ENCODE peak calls at places on chromosomes 5 and 9, in five cellular contexts. B is A549, Z is SK-N-SH, G is spleen, M is right cardiac atrium. H is an unnamed sample.

GRCh38 chr9:129242191-129242953 is 64.3 kb upstream of the IER5L start:
- DNase-seq in B (no peak), Z (no peak), G (peak; percentile 61), M (peak; percentile 42), H (peak; percentile 10)

GRCh38 chr5:153792305-153792704 is 246.4 kb downstream of the FAM114A2 start:
- DNase-seq in B (no peak), Z (no peak), G (no peak), M (no peak), H (no peak)

GRCh38 chr5:72021651-72022357 is 85.5 kb upstream of the MAP1B start:
- DNase-seq in B (no peak), Z (no peak), G (no peak), M (no peak), H (no peak)

GRCh38 chr5:159094745-159095144 is 5.0 kb downstream of the EBF1 start:
- DNase-seq in B (peak; percentile 73), Z (peak; percentile 57), G (peak; percentile 81), M (peak; percentile 91), H (peak; percentile 81)

GRCh38 chr5:135188233-135188909 is 154.3 kb upstream of the PITX1 start:
- DNase-seq in B (no peak), Z (no peak), G (no peak), M (no peak), H (no peak)

GRCh38 chr9:83062011-83062652 is 810 bp downstream of the RASEF start:
- DNase-seq in B (peak; percentile 62), Z (peak; percentile 65), G (no peak), M (no peak), H (no peak)

GRCh38 chr5:34008721-34009120 is 871 bp upstream of the AMACR start:
- DNase-seq in B (no peak), Z (no peak), G (no peak), M (no peak), H (no peak)

GRCh38 chr5:23704176-23704855 is 196.9 kb downstream of the PRDM9 start:
- DNase-seq in B (no peak), Z (no peak), G (no peak), M (no peak), H (no peak)

GRCh38 chr5:143192191-143192880 is 211.2 kb downstream of the NR3C1 start:
- DNase-seq in B (no peak), Z (no peak), G (no peak), M (no peak), H (no peak)

GRCh38 chr5:72465601-72466563 is 41.3 kb downstream of the ZNF366 start:
- DNase-seq in B (no peak), Z (no peak), G (no peak), M (no peak), H (no peak)

GRCh38 chr9:129962889-129963703 is 79.9 kb downstream of the FNBP1 start:
- DNase-seq in B (no peak), Z (no peak), G (peak; percentile 85), M (peak; percentile 65), H (no peak)

GRCh38 chr5:93252165-93252564 is 328.9 kb downstream of the NR2F1-AS1 start:
- DNase-seq in B (no peak), Z (no peak), G (no peak), M (no peak), H (no peak)

GRCh38 chr9:110575169-110575568 is 4.4 kb downstream of the SVEP1 start:
- DNase-seq in B (no peak), Z (no peak), G (no peak), M (peak; percentile 72), H (peak; percentile 53)

GRCh38 chr9:121185774-121186403 is 15.8 kb downstream of the RAB14 start:
- DNase-seq in B (no peak), Z (no peak), G (no peak), M (no peak), H (no peak)

GRCh38 chr9:20512636-20513035 is 109.7 kb downstream of the MLLT3 start:
- DNase-seq in B (no peak), Z (no peak), G (no peak), M (no peak), H (no peak)

GRCh38 chr9:37246825-37247224 is 126.5 kb downstream of the ZCCHC7 start:
- DNase-seq in B (no peak), Z (no peak), G (no peak), M (no peak), H (no peak)

GRCh38 chr5:88878976-88879375 is 4.0 kb downstream of the MEF2C start:
- DNase-seq in B (no peak), Z (no peak), G (no peak), M (no peak), H (no peak)

GRCh38 chr9:133402689-133403088 is 15.1 kb downstream of the REXO4 start:
- DNase-seq in B (no peak), Z (no peak), G (no peak), M (no peak), H (no peak)

GRCh38 chr5:76487784-76488183 is 84.7 kb downstream of the IQGAP2 start:
- DNase-seq in B (no peak), Z (no peak), G (no peak), M (no peak), H (no peak)

GRCh38 chr5:107813559-107813958 is 142.8 kb upstream of the EFNA5 start:
- DNase-seq in B (no peak), Z (no peak), G (no peak), M (no peak), H (no peak)

GRCh38 chr5:95718203-95718602 is 12.9 kb upstream of the RHOBTB3 start:
- DNase-seq in B (no peak), Z (no peak), G (no peak), M (no peak), H (no peak)

GRCh38 chr9:88991066-88992030 is at the start of gene S1PR3:
- DNase-seq in B (peak; percentile 68), Z (peak; percentile 94), G (peak; percentile 83), M (peak; percentile 87), H (peak; percentile 75)

GRCh38 chr9:88988796-88989641 is 2.2 kb upstream of the S1PR3 start:
- DNase-seq in B (no peak), Z (no peak), G (no peak), M (no peak), H (no peak)

GRCh38 chr9:88989961-88990570 is 1.2 kb upstream of the S1PR3 start:
- DNase-seq in B (no peak), Z (no peak), G (no peak), M (no peak), H (no peak)

GRCh38 chr9:88992556-88992955 is 1.3 kb downstream of the S1PR3 start:
- DNase-seq in B (no peak), Z (no peak), G (no peak), M (peak; percentile 69), H (no peak)

DNA sequence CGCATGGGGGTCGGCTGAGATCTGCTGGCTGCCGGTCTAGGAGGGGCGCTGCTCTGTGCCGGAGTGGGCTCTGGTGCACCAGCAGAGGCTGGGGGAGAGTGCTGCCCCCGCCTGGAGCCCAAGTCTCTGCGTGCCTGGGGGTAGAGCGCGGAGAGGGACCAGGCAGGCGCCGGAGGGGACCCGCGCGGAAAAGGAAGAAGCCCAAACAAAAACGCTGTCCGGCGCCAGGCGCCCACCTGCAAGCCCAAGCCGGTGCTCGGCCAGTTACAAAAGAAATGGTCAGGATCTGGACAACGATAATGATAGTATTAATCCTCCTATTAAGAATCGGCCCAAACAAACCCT is 575 bp upstream of the S1PR3 start:
- DNase-seq in B (peak; percentile 17), Z (no peak), G (no peak), M (no peak), H (no peak)
- H3K4me1 ChIP-seq in B (peaks cover 24% of the 10 kb centered on the region), Z (peaks cover 36% of the 10 kb centered on the region), G (peaks cover 12% of the 10 kb centered on the region), M (peaks cover 5% of the 10 kb centered on the region), H (no peaks in the 10 kb centered on the region)

GRCh38 chr5:53034832-53035231 is 45.7 kb downstream of the ITGA2 start:
- DNase-seq in B (no peak), Z (no peak), G (no peak), M (no peak), H (no peak)

GRCh38 chr5:53038196-53038847 is 49.2 kb downstream of the ITGA2 start:
- DNase-seq in B (no peak), Z (no peak), G (no peak), M (no peak), H (no peak)

GRCh38 chr5:53035868-53036381 is 46.8 kb downstream of the ITGA2 start:
- DNase-seq in B (peak; percentile 46), Z (no peak), G (no peak), M (no peak), H (no peak)

GRCh38 chr5:53039855-53040254 is 50.7 kb downstream of the ITGA2 start:
- DNase-seq in B (no peak), Z (no peak), G (no peak), M (no peak), H (no peak)

DNA sequence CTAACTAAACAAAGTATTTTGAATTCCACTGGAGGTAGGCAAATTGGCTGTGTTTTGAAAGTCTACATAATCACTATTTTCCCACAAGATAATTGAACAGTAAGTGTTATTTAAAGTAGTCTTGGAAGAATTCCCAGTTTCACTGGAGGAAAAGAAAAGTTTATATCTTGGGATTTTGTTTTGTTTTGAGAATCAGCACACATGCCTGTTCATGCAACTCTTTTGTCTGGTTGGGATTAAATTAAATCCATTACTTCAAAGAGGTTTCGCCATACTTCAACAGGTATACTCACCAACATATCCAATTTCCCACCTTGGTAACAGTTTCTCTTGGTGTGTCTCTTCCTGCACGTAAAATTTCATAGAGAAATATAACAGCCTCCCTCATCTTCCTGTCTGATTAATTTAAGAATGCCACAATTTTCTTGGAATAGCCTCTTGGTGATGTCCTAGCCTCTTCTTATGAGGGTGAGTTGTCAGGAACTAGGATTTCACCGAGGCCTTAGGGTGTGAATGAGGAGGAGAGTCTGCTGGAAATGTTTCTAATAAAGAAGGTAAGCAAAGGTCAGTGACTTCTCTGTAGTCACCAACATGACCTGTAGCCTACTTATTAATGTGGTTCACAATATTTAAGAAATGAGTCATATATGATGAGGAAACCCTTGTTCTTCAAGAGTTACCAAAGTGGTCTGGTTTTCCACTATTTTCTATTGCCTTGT is 48.1 kb downstream of the ITGA2 start:
- DNase-seq in B (peak; percentile 40), Z (no peak), G (no peak), M (no peak), H (no peak)
- H3K4me1 ChIP-seq in B (peaks cover 59% of the 10 kb centered on the region), Z (peaks cover 6% of the 10 kb centered on the region), G (no peaks in the 10 kb centered on the region), M (peaks cover 6% of the 10 kb centered on the region), H (no peaks in the 10 kb centered on the region)

DNA sequence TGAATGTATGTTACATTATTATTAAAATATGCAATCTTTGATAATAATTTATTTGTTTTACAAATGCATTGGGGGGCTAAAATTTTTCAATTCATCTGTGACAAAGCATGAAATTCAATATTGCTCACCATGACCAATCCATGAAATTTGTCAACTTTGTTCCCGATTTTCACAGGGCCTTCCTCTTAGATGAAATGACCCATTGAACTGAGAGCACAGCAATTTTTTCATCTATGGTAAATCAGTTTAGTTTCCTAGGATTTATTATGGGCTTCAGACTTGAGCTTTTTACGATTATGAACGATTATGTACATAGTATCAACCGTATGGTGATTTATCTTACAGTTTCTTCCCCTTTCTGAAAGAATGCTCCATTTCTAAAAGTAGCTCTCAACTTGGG is 157.3 kb downstream of the KIAA0825 start:
- DNase-seq in B (no peak), Z (no peak), G (no peak), M (no peak), H (no peak)
- H3K4me1 ChIP-seq in B (no peaks in the 10 kb centered on the region), Z (no peaks in the 10 kb centered on the region), G (no peaks in the 10 kb centered on the region), M (no peaks in the 10 kb centered on the region), H (no peaks in the 10 kb centered on the region)

DNA sequence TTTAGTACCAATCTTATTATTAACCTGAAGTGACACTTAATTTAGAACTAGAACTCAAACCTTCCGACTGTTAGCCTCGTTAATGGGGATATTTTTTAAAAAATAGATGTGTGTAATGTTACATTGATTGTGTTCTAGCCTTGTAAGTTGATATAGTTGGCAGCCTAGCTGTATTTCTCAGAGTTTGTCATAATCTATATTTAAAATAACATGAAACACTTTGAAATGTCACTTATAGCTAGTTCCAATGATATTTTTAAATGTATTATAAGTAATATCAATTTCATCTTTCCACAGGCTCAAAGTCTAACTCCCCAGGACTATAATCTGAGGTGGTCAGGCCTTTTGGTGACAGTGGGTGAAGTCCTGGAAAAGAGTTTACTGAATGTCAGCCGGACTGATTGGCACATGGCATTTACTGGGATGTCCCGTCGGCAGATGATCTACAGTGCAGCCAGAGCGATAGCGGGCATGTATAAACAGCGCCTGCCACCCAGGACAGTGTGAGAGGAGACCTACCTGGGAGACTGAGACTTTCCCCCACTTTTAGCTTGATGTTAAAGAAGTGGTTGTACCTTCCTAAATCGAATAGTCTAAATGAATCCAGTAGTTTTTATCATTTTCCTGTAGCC is 34.1 kb downstream of the PRRC1 start:
- DNase-seq in B (no peak), Z (no peak), G (no peak), M (no peak), H (no peak)
- H3K4me1 ChIP-seq in B (no peaks in the 10 kb centered on the region), Z (peaks cover 3% of the 10 kb centered on the region), G (no peaks in the 10 kb centered on the region), M (no peaks in the 10 kb centered on the region), H (peaks cover 39% of the 10 kb centered on the region)

H was measured in psoas muscle.